ENCODE peak calls at places on chromosomes 4 and X, in nine cellular contexts. F is NCI-H460; C is mesothelial cell of epicardium; S is fibroblast of pulmonary artery; U is stimulated activated CD4-positive, alpha-beta T cell treated with anti-CD3 and anti-CD28 coated beads, Interleukin-2, amount 100 ng/mL, for 48 hours; G is GM19239; B is ELR; H is GM23248; Q is AG10803. P is an unnamed sample.

GRCh38 chr4:148222991-148223660 is 219.1 kb downstream of the NR3C2 start:
- DNase-seq in F (no peak), C (no peak), S (no peak), U (no peak), G (no peak), B (no peak), H (no peak), Q (no peak), P (no peak)

GRCh38 chr4:100100985-100101384 is 89.3 kb downstream of the DDIT4L start:
- DNase-seq in F (no peak), C (no peak), S (no peak), U (no peak), G (no peak), B (no peak), H (no peak), Q (no peak), P (no peak)

GRCh38 chrX:121208563-121208962 is 161.2 kb downstream of the GLUD2 start:
- DNase-seq in F (no peak), C (no peak), S (no peak), U (no peak), G (no peak), B (no peak), H (no peak), Q (no peak), P (no peak)

GRCh38 chr4:85024671-85025070 is 58.2 kb upstream of the WDFY3 start:
- DNase-seq in F (no peak), C (no peak), S (no peak), U (no peak), G (no peak), B (no peak), H (no peak), Q (no peak), P (no peak)

GRCh38 chr4:1512738-1513660 is 106.8 kb upstream of the NKX1-1 start:
- DNase-seq in F (peak; percentile 30), C (peak; percentile 80), S (peak; percentile 14), U (peak; percentile 59), G (no peak), B (peak; percentile 42), H (peak; percentile 52), Q (peak; percentile 16), P (no peak)

GRCh38 chr4:10096201-10096975 is 20.2 kb downstream of the WDR1 start:
- DNase-seq in F (no peak), C (no peak), S (peak; percentile 91), U (peak; percentile 67), G (peak; percentile 57), B (peak; percentile 93), H (peak; percentile 96), Q (peak; percentile 87), P (no peak)

GRCh38 chrX:128616933-128617332 is 564.7 kb upstream of the ACTRT1 start:
- DNase-seq in F (no peak), C (no peak), S (no peak), U (no peak), G (no peak), B (no peak), H (no peak), Q (no peak), P (no peak)

GRCh38 chrX:119419146-119419545 is 20.0 kb downstream of the SLC25A43 start:
- DNase-seq in F (no peak), C (no peak), S (no peak), U (no peak), G (no peak), B (no peak), H (no peak), Q (no peak), P (no peak)

GRCh38 chr4:16196482-16197393 is 29.5 kb downstream of the TAPT1 start:
- DNase-seq in F (peak; percentile 49), C (no peak), S (peak; percentile 73), U (no peak), G (no peak), B (peak; percentile 75), H (peak; percentile 87), Q (peak; percentile 80), P (no peak)

GRCh38 chr4:41098093-41098492 is 116.2 kb downstream of the APBB2 start:
- DNase-seq in F (no peak), C (no peak), S (no peak), U (no peak), G (no peak), B (no peak), H (no peak), Q (no peak), P (no peak)